ENCODE peak calls at places on chromosome 10, in nine cellular contexts. Z is choroid plexus epithelial cell, C is GM23338, U is fibroblast of lung, S is heart left ventricle, P is GM20000, T is mesothelial cell of epicardium, M is neural crest cell, H is right atrium auricular region. A is an unnamed sample.

GRCh38 chr10:119348516-119349240 is 141.3 kb downstream of the GRK5 start:
- DNase-seq in C (no peak), T (no peak), Z (peak), S (no peak), H (peak), P (no peak), M (no peak), U (peak), A (no peak)

GRCh38 chr10:123470570-123470969 is 195.6 kb upstream of the GPR26 start:
- DNase-seq in T (no peak), U (no peak), H (no peak), P (no peak), M (no peak), C (no peak), Z (no peak), S (no peak), A (no peak)

GRCh38 chr10:17026686-17027485 is 102.7 kb downstream of the CUBN start:
- DNase-seq in S (no peak), U (peak), C (no peak), M (no peak), T (no peak), Z (peak), H (no peak), P (no peak), A (peak)

GRCh38 chr10:124045245-124045644 is 48.2 kb downstream of the CHST15 start:
- DNase-seq in H (no peak), Z (no peak), S (no peak), P (no peak), T (no peak), M (no peak), C (no peak), U (no peak), A (no peak)

GRCh38 chr10:101817542-101818118 is 614 bp downstream of the OGA start:
- DNase-seq in Z (peak), M (no peak), H (peak), U (peak), C (peak), T (peak), P (peak), S (peak), A (peak)

GRCh38 chr10:20369863-20370736 is 527.0 kb downstream of the NEBL start:
- DNase-seq in T (no peak), U (no peak), M (no peak), Z (no peak), H (no peak), P (no peak), S (no peak), C (peak), A (no peak)

GRCh38 chr10:21496285-21497176 is 29.0 kb downstream of the SKIDA1 start:
- DNase-seq in P (peak), C (peak), S (peak), Z (no peak), H (no peak), U (peak), M (peak), T (peak), A (peak)

GRCh38 chr10:11344550-11344949 is 266.9 kb downstream of the USP6NL start:
- DNase-seq in H (no peak), U (no peak), M (no peak), T (no peak), C (peak), Z (no peak), P (peak), S (no peak), A (no peak)

GRCh38 chr10:59825932-59826331 is 72.7 kb upstream of the MRLN start:
- DNase-seq in Z (peak), T (no peak), C (no peak), U (peak), P (no peak), S (no peak), H (no peak), M (no peak), A (no peak)

GRCh38 chr10:74624501-74624900 is 201.9 kb upstream of the KAT6B start:
- DNase-seq in S (no peak), M (no peak), P (no peak), H (no peak), U (no peak), Z (no peak), T (no peak), C (no peak), A (no peak)

DNA sequence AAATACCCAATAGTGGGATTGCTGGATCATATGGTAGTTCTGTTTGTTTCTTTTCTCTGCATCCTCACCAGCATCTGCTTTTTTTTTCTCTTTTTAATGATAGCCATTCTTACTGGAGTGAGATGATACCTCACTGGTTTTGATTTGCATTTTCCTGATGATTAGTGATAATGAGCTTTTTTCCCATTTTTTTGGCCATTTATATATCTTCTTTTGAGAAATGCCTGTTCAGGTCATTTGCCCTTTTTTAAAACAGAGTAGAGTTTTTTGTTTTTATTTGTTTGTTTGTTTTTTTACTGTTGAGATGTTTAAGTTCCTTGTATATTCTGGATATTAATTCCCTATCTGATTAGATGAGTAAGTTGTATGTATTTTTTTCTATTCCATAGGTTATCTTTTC is 205.8 kb upstream of the KAT6B start:
- DNase-seq in T (no peak), P (no peak), Z (no peak), M (no peak), H (no peak), U (no peak), C (no peak), S (no peak), A (no peak)
- TF ChIP-seq CTCF in T (no peak), P (no peak), Z (no peak), M (no peak), H (no peak), U (no peak), C (no peak), S (no peak), A (no peak)

GRCh38 chr10:80204193-80204714 is 1.1 kb downstream of the ANXA11 start:
- DNase-seq in Z (peak), C (peak), H (no peak), U (peak), T (no peak), S (no peak), M (no peak), P (peak), A (peak)

GRCh38 chr10:80201592-80202256 is 3.6 kb downstream of the ANXA11 start:
- DNase-seq in M (no peak), T (no peak), C (no peak), P (no peak), H (no peak), Z (no peak), U (no peak), S (peak), A (no peak)

GRCh38 chr10:80203835-80204148 is 1.5 kb downstream of the ANXA11 start:
- DNase-seq in S (no peak), M (no peak), U (no peak), P (no peak), T (no peak), C (no peak), Z (no peak), H (no peak), A (no peak)

GRCh38 chr10:80204801-80205477 is 398 bp downstream of the ANXA11 start:
- DNase-seq in Z (no peak), P (peak), C (peak), M (peak), S (peak), T (peak), H (no peak), U (peak), A (no peak)

GRCh38 chr10:80202934-80203834 is 2.2 kb downstream of the ANXA11 start:
- DNase-seq in P (peak), S (peak), H (peak), T (peak), U (peak), M (no peak), C (peak), Z (peak), A (peak)
- TF ChIP-seq CTCF in P (peak), S (peak), H (no peak), T (no peak), U (peak), M (no peak), C (peak), Z (peak), A (peak)

GRCh38 chr10:125086716-125087115 is 73.6 kb downstream of the CTBP2 start:
- DNase-seq in S (no peak), T (no peak), M (no peak), U (no peak), C (no peak), P (no peak), Z (no peak), H (no peak), A (no peak)

GRCh38 chr10:125085281-125085680 is 75.1 kb downstream of the CTBP2 start:
- DNase-seq in P (no peak), H (no peak), C (no peak), T (no peak), M (no peak), Z (no peak), S (no peak), U (no peak), A (no peak)

GRCh38 chr10:125082881-125083575 is 77.3 kb downstream of the CTBP2 start:
- DNase-seq in T (no peak), S (no peak), U (no peak), P (no peak), Z (no peak), C (no peak), M (no peak), H (no peak), A (no peak)

GRCh38 chr10:125083576-125083920 is 76.8 kb downstream of the CTBP2 start:
- DNase-seq in C (no peak), P (no peak), U (peak), H (no peak), T (no peak), Z (peak), S (no peak), M (no peak), A (peak)

DNA sequence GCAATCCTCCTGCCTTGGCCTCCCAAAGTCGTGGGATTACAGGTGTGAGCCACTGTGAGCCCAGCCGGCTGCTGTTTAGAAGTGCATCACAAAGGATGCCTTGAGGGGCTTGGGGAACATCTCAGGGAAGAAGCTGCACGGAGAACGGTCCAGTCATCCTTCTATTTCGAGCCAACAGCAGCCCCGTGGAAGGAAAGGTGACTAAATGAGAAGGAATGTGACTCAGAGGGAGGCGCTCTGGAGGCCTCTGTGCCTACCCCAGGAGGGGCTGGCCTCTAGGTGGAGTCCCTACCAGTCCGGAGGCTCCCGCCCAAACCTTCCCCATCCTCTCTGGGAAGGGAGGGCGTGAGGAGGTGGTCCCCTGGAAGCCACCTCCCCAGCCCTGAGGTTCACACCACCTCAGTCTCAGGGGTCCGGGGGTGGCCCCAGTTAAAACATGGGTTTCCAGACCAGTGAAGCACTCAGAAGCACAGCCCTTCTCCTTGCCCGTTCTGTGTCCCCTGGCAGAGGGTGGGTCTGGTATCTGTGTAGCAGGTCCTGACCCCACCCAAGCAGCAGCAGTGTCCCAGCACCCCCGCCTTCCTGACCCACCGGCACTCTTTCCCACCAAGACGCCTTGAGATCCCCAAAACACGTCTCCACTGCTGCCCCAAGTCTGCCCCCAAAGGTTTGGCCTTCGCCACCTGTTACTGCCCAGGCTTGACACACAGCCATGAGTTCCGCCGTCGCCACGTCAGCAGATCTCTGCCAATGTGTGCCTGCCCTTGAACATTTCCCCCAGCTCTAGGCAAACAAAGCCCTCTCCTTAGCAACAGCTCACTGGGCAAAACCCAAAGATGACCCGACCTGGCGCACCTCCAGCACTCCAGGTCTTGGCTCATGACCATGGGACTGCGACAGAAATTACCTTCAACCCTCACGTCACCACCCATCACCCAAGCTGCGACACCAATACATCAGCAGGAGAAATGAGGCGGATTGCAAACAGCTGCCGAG is 75.9 kb downstream of the CTBP2 start:
- DNase-seq in U (peak), S (peak), P (no peak), C (peak), T (no peak), H (peak), Z (peak), M (no peak), A (peak)
- TF ChIP-seq CTCF in U (no peak), S (no peak), P (no peak), C (peak), T (no peak), H (no peak), Z (peak), M (no peak), A (no peak)

GRCh38 chr10:68901106-68901927 is at the start of gene DDX50:
- DNase-seq in U (peak), T (peak), P (peak), C (peak), S (peak), Z (peak), M (peak), H (peak), A (peak)
- TF ChIP-seq CTCF in U (no peak), T (peak), P (no peak), C (no peak), S (no peak), Z (no peak), M (peak), H (no peak), A (no peak)

GRCh38 chr10:129768437-129769355 is 195.4 kb downstream of the EBF3 start:
- DNase-seq in C (peak), P (no peak), H (peak), T (peak), Z (no peak), S (no peak), M (no peak), U (no peak), A (no peak)
- TF ChIP-seq CTCF in C (peak), P (no peak), H (no peak), T (no peak), Z (no peak), S (no peak), M (no peak), U (no peak), A (no peak)

DNA sequence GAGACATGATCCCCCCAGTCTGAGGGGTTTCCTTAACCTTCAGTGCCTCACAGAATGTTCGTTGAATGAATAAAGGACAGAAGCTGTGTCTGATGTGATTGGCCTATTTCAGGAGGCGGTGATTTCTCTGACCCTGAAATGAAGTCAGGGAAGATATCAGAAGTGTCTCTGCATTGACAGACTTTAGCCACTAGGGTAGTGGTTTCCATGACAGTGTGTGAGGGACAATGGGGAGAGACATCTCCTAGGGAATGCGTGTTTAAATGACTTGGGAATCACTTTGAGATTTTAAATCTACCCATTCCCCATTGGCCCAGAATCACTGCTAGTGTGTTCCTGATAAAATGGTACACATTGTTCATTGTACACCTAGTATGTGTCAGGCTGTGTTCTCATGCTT is 132.0 kb downstream of the CFAP58 start:
- DNase-seq in H (no peak), P (no peak), M (no peak), Z (no peak), C (peak), T (no peak), U (no peak), S (no peak), A (no peak)
- TF ChIP-seq CTCF in H (no peak), P (no peak), M (peak), Z (no peak), C (peak), T (peak), U (no peak), S (no peak), A (peak)

GRCh38 chr10:18313146-18313542 is 172.9 kb downstream of the CACNB2 start:
- DNase-seq in M (no peak), H (no peak), P (no peak), T (no peak), Z (no peak), C (no peak), S (no peak), U (no peak), A (no peak)
- TF ChIP-seq CTCF in M (no peak), H (no peak), P (no peak), T (no peak), Z (no peak), C (no peak), S (no peak), U (no peak), A (no peak)

DNA sequence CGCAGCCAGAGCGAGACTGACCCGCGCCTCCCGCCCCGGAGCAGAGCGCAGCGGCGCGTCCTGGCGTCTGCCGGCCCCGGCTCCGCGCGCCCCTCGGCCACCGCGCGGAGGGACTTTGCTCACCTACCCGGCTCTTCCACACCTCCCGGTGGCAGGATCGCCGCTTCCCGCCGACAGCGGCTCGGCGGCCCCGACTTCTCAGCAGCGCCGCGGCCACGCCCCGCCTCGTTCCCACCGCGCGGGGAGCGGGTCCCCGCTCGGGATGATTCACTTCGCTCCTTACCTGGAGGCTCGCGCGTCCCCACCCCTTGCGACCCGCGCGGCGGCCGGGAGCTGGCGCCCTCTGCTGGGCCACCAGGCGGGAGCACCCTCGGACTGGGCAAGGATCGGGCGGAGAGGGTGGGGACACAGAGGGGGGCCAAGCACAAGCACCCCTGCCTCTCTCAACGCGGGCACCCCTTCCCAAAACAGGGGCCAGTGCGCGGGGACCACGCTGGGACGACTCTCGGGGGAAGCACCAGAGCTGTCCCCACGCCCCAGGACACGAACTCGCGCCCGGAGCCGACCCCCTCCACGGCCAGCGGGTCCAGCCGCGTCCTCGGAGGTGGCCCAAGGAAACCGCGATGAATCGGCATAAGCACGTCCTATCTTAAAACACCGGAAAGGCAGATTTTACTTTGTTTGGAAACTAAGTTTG is 101.0 kb upstream of the SVIL start:
- DNase-seq in H (peak), M (peak), U (peak), P (peak), S (peak), Z (peak), C (peak), T (peak), A (peak)
- TF ChIP-seq CTCF in H (peak), M (peak), U (peak), P (peak), S (peak), Z (peak), C (peak), T (peak), A (peak)

GRCh38 chr10:3672220-3672619 is 112.8 kb downstream of the KLF6 start:
- DNase-seq in T (no peak), U (peak), S (no peak), M (no peak), H (no peak), P (no peak), C (no peak), Z (no peak), A (no peak)
- TF ChIP-seq CTCF in T (no peak), U (no peak), S (no peak), M (no peak), H (no peak), P (no peak), C (no peak), Z (no peak), A (no peak)